ENCODE peak calls at places on chromosome 18, in eight cellular contexts. E, R, Q, T, K, X, S and L are unnamed samples.

GRCh38 chr18:4391859-4392258 is 63.2 kb downstream of the DLGAP1 start:
- DNase-seq in Q (no peak), R (no peak), K (no peak), T (no peak), E (no peak), X (no peak), S (peak; percentile 3), L (no peak)

GRCh38 chr18:731185-731584 is 18.8 kb upstream of the ENOSF1 start:
- DNase-seq in E (no peak), X (no peak), T (no peak), Q (no peak), S (no peak), K (no peak), R (no peak), L (no peak)

GRCh38 chr18:47944972-47945843 is 14.7 kb upstream of the SMAD2 start:
- DNase-seq in R (no peak), Q (no peak), K (no peak), S (peak; percentile 74), E (no peak), T (peak; percentile 44), X (no peak), L (peak; percentile 97)

GRCh38 chr18:49013961-49014604 is 63.3 kb upstream of the SMAD7 start:
- DNase-seq in T (no peak), X (no peak), S (no peak), E (no peak), Q (no peak), K (peak; percentile 32), R (no peak), L (no peak)

GRCh38 chr18:44758821-44759624 is 78.3 kb downstream of the SETBP1 start:
- DNase-seq in K (no peak), T (peak; percentile 76), S (no peak), X (no peak), Q (no peak), R (no peak), E (no peak), L (no peak)

GRCh38 chr18:3230401-3231334 is 10.9 kb upstream of the MYOM1 start:
- DNase-seq in T (peak; percentile 24), R (no peak), Q (no peak), K (no peak), E (no peak), X (no peak), S (no peak), L (no peak)

GRCh38 chr18:46481048-46481846 is 175.8 kb downstream of the LOXHD1 start:
- DNase-seq in X (peak; percentile 44), R (peak; percentile 60), Q (peak; percentile 30), K (no peak), S (peak; percentile 46), E (peak; percentile 7), T (peak; percentile 71), L (peak; percentile 28)

GRCh38 chr18:10878703-10879102 is 270.7 kb downstream of the PIEZO2 start:
- DNase-seq in K (no peak), E (no peak), S (no peak), R (no peak), T (no peak), Q (no peak), X (no peak), L (no peak)

GRCh38 chr18:63971320-63972071 is 1.6 kb downstream of the SERPINB8 start:
- DNase-seq in X (no peak), K (no peak), R (no peak), S (peak; percentile 27), E (no peak), Q (no peak), T (no peak), L (no peak)

GRCh38 chr18:58512161-58512581 is 116.7 kb downstream of the ALPK2 start:
- DNase-seq in R (no peak), S (no peak), E (no peak), T (no peak), X (no peak), K (no peak), Q (no peak), L (no peak)

GRCh38 chr18:21682276-21683051 is 22.1 kb downstream of the ABHD3 start:
- DNase-seq in K (no peak), S (peak; percentile 80), Q (peak; percentile 65), R (peak; percentile 67), X (no peak), E (no peak), T (peak; percentile 89), L (peak; percentile 79)

GRCh38 chr18:21907451-21907850 is 166.9 kb downstream of the MIB1 start:
- DNase-seq in T (no peak), K (no peak), S (no peak), Q (no peak), R (no peak), E (no peak), X (no peak), L (no peak)

GRCh38 chr18:70333757-70334156 is 44.9 kb downstream of the SOCS6 start:
- DNase-seq in K (no peak), S (peak; percentile 97), R (peak; percentile 87), X (no peak), E (no peak), Q (peak; percentile 98), T (no peak), L (peak; percentile 100)

GRCh38 chr18:52869942-52870907 is 530.2 kb downstream of the DCC start:
- DNase-seq in X (no peak), S (no peak), Q (no peak), E (no peak), K (no peak), R (no peak), T (no peak), L (no peak)

GRCh38 chr18:31722369-31722957 is 38.1 kb upstream of the B4GALT6 start:
- DNase-seq in R (peak; percentile 67), E (peak; percentile 33), T (peak; percentile 76), K (peak; percentile 63), Q (peak; percentile 18), S (peak; percentile 84), X (peak; percentile 53), L (peak; percentile 76)

GRCh38 chr18:21191596-21192307 is 50.3 kb upstream of the GREB1L start:
- DNase-seq in K (no peak), X (no peak), Q (peak; percentile 50), S (peak; percentile 58), T (peak; percentile 24), E (no peak), R (peak; percentile 83), L (peak; percentile 55)

GRCh38 chr18:66048404-66048803 is 297.6 kb downstream of the CDH7 start:
- DNase-seq in S (no peak), X (no peak), K (no peak), E (no peak), T (no peak), Q (no peak), R (no peak), L (no peak)

GRCh38 chr18:12441475-12442035 is 33.8 kb downstream of the PRELID3A start:
- DNase-seq in R (no peak), X (no peak), E (no peak), Q (no peak), S (no peak), K (no peak), T (no peak), L (no peak)

GRCh38 chr18:5395860-5396448 is 100.4 kb upstream of the ZBTB14 start:
- DNase-seq in X (no peak), T (peak; percentile 41), K (no peak), R (no peak), S (no peak), Q (no peak), E (no peak), L (no peak)

GRCh38 chr18:3594760-3595241 is 144.8 kb downstream of the TGIF1 start:
- DNase-seq in E (no peak), S (peak; percentile 46), Q (no peak), R (peak; percentile 5), T (peak; percentile 58), X (no peak), K (no peak), L (peak; percentile 64)

GRCh38 chr18:38198956-38199355 is 633.4 kb upstream of the CELF4 start:
- DNase-seq in X (no peak), Q (no peak), K (no peak), R (no peak), S (no peak), T (no peak), E (no peak), L (peak; percentile 64)

GRCh38 chr18:9905401-9905922 is 8.4 kb upstream of the VAPA start:
- DNase-seq in K (no peak), E (no peak), Q (peak; percentile 47), S (peak; percentile 71), X (no peak), T (no peak), R (peak; percentile 37), L (peak; percentile 67)

GRCh38 chr18:54209471-54210180 is 14.8 kb downstream of the MBD2 start:
- DNase-seq in T (no peak), X (no peak), E (no peak), S (peak; percentile 64), R (no peak), Q (no peak), K (no peak), L (peak; percentile 50)

GRCh38 chr18:35171315-35171987 is 69.4 kb upstream of the ZNF397 start:
- DNase-seq in R (no peak), X (no peak), K (no peak), E (no peak), T (no peak), S (peak; percentile 62), Q (no peak), L (peak; percentile 4)

GRCh38 chr18:13376841-13377351 is 158.3 kb downstream of the LDLRAD4 start:
- DNase-seq in T (peak; percentile 92), K (no peak), Q (no peak), E (peak; percentile 21), X (peak; percentile 67), R (no peak), S (no peak), L (no peak)

GRCh38 chr18:62399781-62400308 is 74.7 kb downstream of the TNFRSF11A start:
- DNase-seq in S (peak; percentile 77), K (no peak), R (no peak), E (no peak), X (no peak), T (no peak), Q (no peak), L (peak; percentile 32)

GRCh38 chr18:55189972-55190371 is 230.7 kb upstream of the CCDC68 start:
- DNase-seq in Q (no peak), S (no peak), X (no peak), K (no peak), T (no peak), R (no peak), E (no peak), L (no peak)

GRCh38 chr18:1542230-1542774 is 637.6 kb downstream of the ADCYAP1 start:
- DNase-seq in X (no peak), E (no peak), T (no peak), R (no peak), K (no peak), S (no peak), Q (no peak), L (no peak)

GRCh38 chr18:79698668-79699335 is 19.2 kb downstream of the CTDP1 start:
- DNase-seq in E (no peak), S (no peak), K (no peak), X (no peak), Q (no peak), R (peak; percentile 63), T (no peak), L (no peak)

GRCh38 chr18:79857082-79857661 is 59.4 kb downstream of the KCNG2 start:
- DNase-seq in R (peak; percentile 63), X (no peak), T (no peak), Q (no peak), S (no peak), K (no peak), E (no peak), L (peak; percentile 12)

GRCh38 chr18:75113455-75113854 is 95.5 kb downstream of the PTGR3 start:
- DNase-seq in K (no peak), E (no peak), T (no peak), R (no peak), X (no peak), Q (no peak), S (no peak), L (no peak)

GRCh38 chr18:33804258-33804657 is 226.2 kb downstream of the ASXL3 start:
- DNase-seq in T (no peak), S (peak; percentile 72), E (no peak), X (no peak), Q (no peak), K (no peak), R (no peak), L (peak; percentile 76)